ENCODE peak calls at places on chromosome 19, in six cellular contexts. E is KBM-7; N is stimulated activated CD4-positive, alpha-beta T cell treated with anti-CD3 and anti-CD28 coated beads, Interleukin-1b, Interleukin-23, amount 100 ng/mL, for 1 hour; Y is activated effector memory CD4-positive, alpha-beta T cell treated with Interleukin-2 at 50 U/mL for 16 hours; B is GM12892; O is putamen. G is an unnamed sample.

GRCh38 chr19:2988568-2988967 is 11.2 kb downstream of the TLE6 start:
- DNase-seq in E (no peak), N (no peak), Y (no peak), B (no peak), O (no peak), G (no peak)

GRCh38 chr19:4506449-4507149 is 11.7 kb downstream of the PLIN4 start:
- DNase-seq in E (no peak), N (no peak), Y (no peak), B (no peak), O (no peak), G (no peak)

GRCh38 chr19:41921280-41922219 is 6.7 kb downstream of the ERFL start:
- DNase-seq in E (no peak), N (no peak), Y (no peak), B (no peak), O (no peak), G (no peak)

GRCh38 chr19:17703823-17704463 is 15.3 kb upstream of the MAP1S start:
- DNase-seq in E (peak; percentile 72), N (peak; percentile 32), Y (peak; percentile 44), B (no peak), O (no peak), G (peak; percentile 46)

GRCh38 chr19:31148671-31149070 is 200.6 kb downstream of the TSHZ3 start:
- DNase-seq in E (no peak), N (no peak), Y (no peak), B (no peak), O (no peak), G (no peak)

GRCh38 chr19:39843919-39844793 is 2.0 kb downstream of the FBL start:
- DNase-seq in E (peak; percentile 57), N (no peak), Y (no peak), B (no peak), O (no peak), G (no peak)

GRCh38 chr19:5103061-5103701 is 134.3 kb downstream of the KDM4B start:
- DNase-seq in E (no peak), N (no peak), Y (no peak), B (no peak), O (no peak), G (no peak)

GRCh38 chr19:30870861-30871260 is 478.4 kb downstream of the TSHZ3 start:
- DNase-seq in E (no peak), N (no peak), Y (no peak), B (no peak), O (no peak), G (no peak)

GRCh38 chr19:56139847-56140582 is 1.1 kb upstream of the ZNF444 start:
- DNase-seq in E (peak; percentile 9), N (no peak), Y (no peak), B (no peak), O (no peak), G (no peak)

GRCh38 chr19:3733549-3734309 is 25.5 kb downstream of the TJP3 start:
- DNase-seq in E (peak; percentile 36), N (no peak), Y (no peak), B (no peak), O (no peak), G (no peak)

GRCh38 chr19:46101293-46101692 is 23.2 kb downstream of the IGFL3 start:
- DNase-seq in E (no peak), N (no peak), Y (no peak), B (no peak), O (no peak), G (no peak)

GRCh38 chr19:35718345-35719041 is 690 bp downstream of the KMT2B start:
- DNase-seq in E (peak; percentile 22), N (no peak), Y (peak; percentile 35), B (peak; percentile 65), O (no peak), G (no peak)

GRCh38 chr19:3075605-3076431 is 13.5 kb upstream of the TLE5 start:
- DNase-seq in E (peak; percentile 75), N (peak; percentile 62), Y (peak; percentile 65), B (peak; percentile 76), O (no peak), G (peak; percentile 68)

GRCh38 chr19:10478903-10479384 is 24.2 kb downstream of the KEAP1 start:
- DNase-seq in E (peak; percentile 42), N (peak; percentile 75), Y (peak; percentile 80), B (no peak), O (peak; percentile 95), G (peak; percentile 80)

GRCh38 chr19:39740395-39740794 is 2.6 kb upstream of the CLC start:
- DNase-seq in E (no peak), N (no peak), Y (no peak), B (no peak), O (no peak), G (no peak)

GRCh38 chr19:38733493-38734175 is 10.6 kb downstream of the CAPN12 start:
- DNase-seq in E (no peak), N (no peak), Y (no peak), B (no peak), O (no peak), G (no peak)

GRCh38 chr19:16527971-16528521 is 14.2 kb downstream of the CHERP start:
- DNase-seq in E (peak; percentile 66), N (no peak), Y (peak; percentile 16), B (no peak), O (no peak), G (no peak)

GRCh38 chr19:11420429-11420893 is 1.3 kb upstream of the RGL3 start:
- DNase-seq in E (peak; percentile 19), N (no peak), Y (no peak), B (no peak), O (no peak), G (no peak)

GRCh38 chr19:28289294-28290063 is 923.5 kb downstream of the UQCRFS1 start:
- DNase-seq in E (no peak), N (no peak), Y (no peak), B (no peak), O (peak; percentile 74), G (no peak)

GRCh38 chr19:48230555-48231129 is 25.1 kb downstream of the CARD8 start:
- DNase-seq in E (no peak), N (no peak), Y (no peak), B (no peak), O (no peak), G (no peak)